ENCODE peak calls at places on chromosomes 12 and 14, in five cellular contexts. E, F, T, B and R are unnamed samples. For H3K9me3, the result is how much of the 10 kb centered on the place peaks cover.

GRCh38 chr12:3099146-3099545 is 22.0 kb downstream of the TSPAN9 start:
- DNase-seq in B (no peak), F (no peak), T (no peak), E (no peak), R (no peak)

GRCh38 chr14:94114589-94115067 is 4.1 kb downstream of the IFI27 start:
- DNase-seq in T (no peak), B (no peak), E (peak), F (peak), R (no peak)

GRCh38 chr14:21084988-21085853 is 13.2 kb downstream of the ZNF219 start:
- DNase-seq in B (no peak), F (no peak), E (no peak), T (no peak), R (no peak)

GRCh38 chr12:130161261-130162231 is 718 bp upstream of the FZD10 start:
- DNase-seq in B (peak), T (no peak), F (peak), E (peak), R (no peak)

GRCh38 chr14:90491221-90491867 is 94.5 kb downstream of the CALM1 start:
- DNase-seq in E (peak), F (peak), B (no peak), T (no peak), R (no peak)

GRCh38 chr12:119204137-119204536 is 25.4 kb downstream of the HSPB8 start:
- DNase-seq in B (no peak), T (no peak), F (no peak), E (no peak), R (no peak)

GRCh38 chr14:104770851-104771272 is 17.9 kb downstream of the SIVA1 start:
- DNase-seq in F (no peak), E (peak), B (no peak), T (no peak), R (no peak)

GRCh38 chr12:6437586-6437985 is 7.2 kb upstream of the CD27 start:
- DNase-seq in T (no peak), B (no peak), E (no peak), F (no peak), R (no peak)

GRCh38 chr14:75147423-75148071 is 20.7 kb upstream of the NEK9 start:
- DNase-seq in T (no peak), E (no peak), F (peak), B (peak), R (no peak)

GRCh38 chr12:93699271-93700141 is 22.3 kb downstream of the CRADD start:
- DNase-seq in B (no peak), T (no peak), E (peak), F (no peak), R (no peak)

GRCh38 chr14:39015964-39016577 is 87.0 kb downstream of the SEC23A start:
- DNase-seq in F (no peak), E (no peak), B (no peak), T (no peak), R (no peak)

GRCh38 chr12:31491819-31492598 is 98.9 kb downstream of the DENND5B start:
- DNase-seq in T (no peak), F (peak), B (no peak), E (peak), R (no peak)

GRCh38 chr12:64608901-64609542 is 1.3 kb upstream of the RASSF3 start:
- DNase-seq in T (peak), E (peak), B (no peak), F (no peak), R (peak)

GRCh38 chr12:65500121-65500846 is 221.8 kb downstream of the MSRB3 start:
- DNase-seq in T (no peak), B (no peak), E (no peak), F (no peak), R (no peak)

GRCh38 chr14:96479435-96480146 is 22.6 kb upstream of the PAPOLA start:
- DNase-seq in E (no peak), F (no peak), B (no peak), T (no peak), R (no peak)

GRCh38 chr14:77155083-77155482 is 13.5 kb upstream of the ZDHHC22 start:
- DNase-seq in F (no peak), E (no peak), B (no peak), T (no peak), R (no peak)

GRCh38 chr12:129102233-129102632 is 249.0 kb downstream of the GLT1D1 start:
- DNase-seq in T (no peak), E (no peak), F (no peak), B (no peak), R (no peak)

GRCh38 chr12:110001596-110001995 is 2.4 kb downstream of the ANKRD13A start:
- DNase-seq in F (no peak), B (no peak), E (no peak), T (no peak), R (no peak)

GRCh38 chr12:27572486-27573255 is 48.7 kb downstream of the PPFIBP1 start:
- DNase-seq in E (no peak), F (no peak), B (no peak), T (no peak), R (no peak)

GRCh38 chr14:65290830-65291229 is 121.7 kb upstream of the FUT8 start:
- DNase-seq in B (no peak), F (no peak), T (no peak), E (no peak), R (no peak)

GRCh38 chr14:79426103-79426755 is 785.1 kb downstream of the DIO2 start:
- DNase-seq in F (no peak), T (no peak), B (no peak), E (no peak), R (no peak)

GRCh38 chr12:52754135-52754534 is 23.0 kb downstream of the KRT76 start:
- DNase-seq in B (no peak), T (no peak), E (no peak), F (no peak), R (no peak)

GRCh38 chr14:74763803-74764531 is 851 bp downstream of the YLPM1 start:
- DNase-seq in F (no peak), B (no peak), E (peak), T (no peak), R (no peak)

GRCh38 chr12:53939141-53940108 is 794 bp downstream of the HOXC13 start:
- DNase-seq in T (no peak), E (peak), B (no peak), F (peak), R (no peak)

GRCh38 chr12:100591979-100592378 is 18.5 kb downstream of the GAS2L3 start:
- DNase-seq in E (peak), T (no peak), F (no peak), B (no peak), R (no peak)

GRCh38 chr14:30559638-30560071 is 697 bp downstream of the G2E3 start:
- DNase-seq in T (no peak), B (peak), F (no peak), E (peak), R (no peak)

GRCh38 chr12:91982946-91983345 is 162.7 kb downstream of the BTG1 start:
- DNase-seq in F (no peak), T (no peak), E (no peak), B (no peak), R (no peak)

GRCh38 chr12:122951406-122951805 is 14.9 kb downstream of the ABCB9 start:
- DNase-seq in E (no peak), F (no peak), T (no peak), B (no peak), R (no peak)

GRCh38 chr14:23324993-23325392 is 3.7 kb downstream of the PABPN1 start:
- DNase-seq in B (no peak), T (no peak), F (no peak), E (no peak), R (no peak)

GRCh38 chr14:23321572-23322547 is 603 bp downstream of the PABPN1 start:
- DNase-seq in B (peak), F (no peak), E (peak), T (peak), R (no peak)

GRCh38 chr14:23322568-23323517 is 1.6 kb downstream of the PABPN1 start:
- DNase-seq in B (no peak), E (no peak), T (no peak), F (no peak), R (no peak)

GRCh38 chr14:23324455-23324846 is 3.2 kb downstream of the PABPN1 start:
- DNase-seq in T (no peak), B (no peak), F (no peak), E (no peak), R (no peak)

GRCh38 chr14:23323838-23324454 is 2.7 kb downstream of the PABPN1 start:
- DNase-seq in B (no peak), F (no peak), E (no peak), T (no peak), R (no peak)
- H3K9me3 ChIP-seq in B (under half), F (under half), E (under half), T (under half), R (under half)

GRCh38 chr12:131371580-131372475 is 339.1 kb upstream of the SFSWAP start:
- DNase-seq in E (no peak), F (no peak), T (no peak), B (no peak), R (no peak)
- H3K9me3 ChIP-seq in E (under half), F (under half), T (under half), B (under half), R (under half)

DNA sequence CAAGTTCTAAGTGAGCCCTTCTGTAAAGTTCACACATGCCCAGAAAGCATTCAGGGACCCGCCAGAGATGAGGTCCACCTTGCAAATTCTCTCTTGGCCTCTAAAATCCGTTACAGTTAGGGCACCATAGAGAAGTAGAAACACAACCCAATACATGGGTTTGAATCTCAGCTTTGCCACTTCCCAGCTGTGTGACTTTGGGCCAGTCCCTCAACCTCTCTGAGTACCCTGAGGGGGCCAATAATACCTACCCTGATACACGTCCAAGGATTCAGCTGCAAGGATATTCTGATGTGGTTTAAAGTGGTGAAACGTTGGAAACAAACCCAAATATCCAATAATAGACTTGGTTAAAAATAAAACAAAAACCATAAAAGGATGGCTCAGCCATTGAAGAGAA is 11.7 kb downstream of the LHX5 start:
- DNase-seq in E (no peak), B (no peak), F (no peak), T (no peak), R (no peak)
- H3K9me3 ChIP-seq in E (under half), B (under half), F (under half), T (under half), R (under half)

GRCh38 chr12:34404377-34405285 is 382.3 kb downstream of the ALG10 start:
- DNase-seq in E (peak), B (no peak), T (no peak), F (peak), R (peak)

GRCh38 chr12:34406996-34407300 is 384.7 kb downstream of the ALG10 start:
- DNase-seq in B (no peak), F (peak), T (no peak), E (no peak), R (no peak)

GRCh38 chr12:34406228-34406995 is 384.1 kb downstream of the ALG10 start:
- DNase-seq in B (no peak), F (peak), T (no peak), E (peak), R (no peak)

GRCh38 chr12:34403706-34404376 is 381.5 kb downstream of the ALG10 start:
- DNase-seq in E (peak), F (no peak), T (no peak), B (no peak), R (peak)

DNA sequence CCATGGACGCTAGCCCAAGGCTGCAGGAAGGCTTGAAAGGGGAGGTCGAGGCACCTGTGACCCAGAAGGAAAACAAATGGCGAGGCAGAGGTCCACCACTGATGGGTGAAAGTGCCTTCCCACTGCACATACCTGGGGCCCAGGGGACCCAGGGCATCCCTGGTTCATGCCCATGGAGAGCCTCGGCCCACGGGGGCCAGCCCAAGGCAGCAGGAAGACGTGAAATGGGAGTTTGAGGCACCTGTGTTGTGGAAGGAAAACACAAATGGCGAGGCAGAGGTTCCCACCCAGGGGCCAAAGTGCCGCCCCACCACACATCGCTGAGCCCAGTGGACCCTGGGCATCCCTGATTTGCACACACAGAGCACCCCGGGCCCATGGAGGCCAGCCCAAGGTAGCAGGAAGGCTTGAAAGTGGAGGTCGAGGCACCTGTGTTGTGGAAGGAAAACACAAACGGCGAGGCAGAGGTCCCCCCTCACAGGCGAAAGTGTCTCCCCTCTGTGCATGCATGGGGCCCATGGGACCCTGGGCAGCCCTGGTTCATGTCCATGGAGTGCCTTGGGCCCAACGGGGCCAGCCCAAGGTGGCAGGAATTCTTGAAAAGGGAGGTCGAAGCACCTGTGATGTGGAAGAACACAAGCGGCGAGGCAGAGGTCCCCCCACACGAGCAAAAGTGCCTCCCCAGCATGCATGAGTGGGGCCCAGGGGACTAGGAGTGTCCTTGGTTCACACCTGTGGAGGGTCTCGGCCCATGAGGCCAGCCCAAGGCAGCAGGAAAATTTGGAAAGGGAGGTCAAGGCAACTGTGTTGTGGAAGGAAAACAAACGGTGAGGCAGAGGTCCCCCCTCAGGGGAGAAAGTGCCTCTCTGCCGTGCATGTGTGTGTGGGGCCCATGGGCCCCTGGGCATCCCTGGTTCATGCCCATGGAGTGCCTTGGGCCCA is 383.3 kb downstream of the ALG10 start:
- DNase-seq in B (no peak), T (no peak), F (no peak), E (peak), R (peak)
- H3K9me3 ChIP-seq in B (under half), T (under half), F (half or more), E (under half), R (under half)

DNA sequence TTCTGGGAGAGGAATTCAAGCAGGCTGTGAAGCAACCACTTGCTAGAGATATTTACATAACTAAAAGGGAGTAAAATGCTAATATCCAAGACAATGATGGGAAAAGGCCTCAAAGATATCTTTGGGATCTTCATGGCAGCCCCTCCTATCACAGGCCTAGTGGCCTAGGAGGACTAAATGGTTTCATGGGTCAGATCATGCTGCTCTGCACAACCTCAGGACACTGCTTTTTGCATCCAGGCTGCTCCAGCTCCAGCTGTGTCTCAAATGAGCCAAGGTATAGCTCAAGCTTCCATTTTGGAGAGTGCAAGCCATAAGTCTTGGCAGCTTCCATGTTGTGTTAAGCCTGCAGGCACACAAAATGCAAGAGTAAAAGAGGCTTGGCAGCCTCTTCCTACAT is 195.6 kb upstream of the SSTR1 start:
- DNase-seq in E (no peak), F (no peak), T (no peak), B (no peak), R (no peak)
- H3K9me3 ChIP-seq in E (under half), F (under half), T (under half), B (under half), R (under half)

DNA sequence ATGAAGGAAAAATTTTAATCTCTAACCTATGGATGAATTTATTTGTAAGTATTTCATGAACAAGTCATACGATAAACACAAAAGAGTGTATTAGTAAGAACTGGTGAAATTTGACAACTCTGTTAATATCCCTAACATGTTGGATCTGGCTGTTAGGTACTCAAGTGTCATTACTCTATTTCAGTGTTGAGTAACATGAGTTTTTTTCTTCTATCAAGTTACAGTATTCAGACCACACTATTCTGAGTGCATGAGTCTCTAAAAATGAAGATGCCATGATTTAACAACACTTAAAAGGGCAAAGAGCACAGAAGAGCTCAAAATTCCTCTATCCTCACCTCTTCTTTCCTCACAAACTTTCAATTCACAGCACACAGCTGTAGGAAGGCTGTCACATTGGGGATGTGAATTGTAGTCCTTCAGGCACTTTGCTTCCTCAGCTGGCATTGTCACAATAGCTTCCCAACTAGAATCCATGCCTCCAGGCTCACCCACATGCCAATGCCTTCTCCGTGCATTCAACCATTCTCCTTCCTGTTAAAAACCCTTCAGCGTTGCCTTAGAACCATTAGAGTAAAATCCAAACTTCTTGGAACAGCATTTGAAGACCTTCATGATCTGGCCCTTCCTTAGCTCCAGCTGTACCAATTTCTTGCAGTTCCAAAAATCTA is 73.7 kb upstream of the DBX2 start:
- DNase-seq in F (no peak), E (no peak), T (no peak), B (no peak), R (no peak)
- H3K9me3 ChIP-seq in F (under half), E (under half), T (under half), B (under half), R (under half)

GRCh38 chr14:32756173-32756572 is 182.5 kb upstream of the NPAS3 start:
- DNase-seq in E (no peak), T (no peak), F (no peak), B (no peak), R (no peak)
- H3K9me3 ChIP-seq in E (under half), T (under half), F (under half), B (under half), R (under half)

DNA sequence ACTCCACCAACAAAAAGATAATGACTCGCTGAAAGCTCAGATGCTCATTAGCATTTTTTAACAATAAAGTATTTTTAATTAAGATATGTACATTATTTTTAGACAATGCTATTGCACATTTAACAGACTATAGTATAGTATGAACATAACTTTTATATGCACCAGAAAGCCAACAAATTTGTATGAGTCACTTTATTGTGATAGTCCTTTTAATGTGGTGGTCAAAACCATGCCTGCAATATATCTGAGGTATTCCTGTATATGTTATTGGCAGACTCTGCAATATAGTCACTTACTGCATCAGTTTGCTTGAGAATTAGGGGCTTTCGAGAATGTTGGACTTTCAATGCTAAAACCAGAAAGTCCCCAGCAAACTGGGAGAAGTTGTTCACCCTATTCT is 51.7 kb upstream of the CCDC196 start:
- DNase-seq in F (no peak), B (no peak), E (no peak), T (no peak), R (no peak)
- H3K9me3 ChIP-seq in F (under half), B (under half), E (under half), T (under half), R (under half)

DNA sequence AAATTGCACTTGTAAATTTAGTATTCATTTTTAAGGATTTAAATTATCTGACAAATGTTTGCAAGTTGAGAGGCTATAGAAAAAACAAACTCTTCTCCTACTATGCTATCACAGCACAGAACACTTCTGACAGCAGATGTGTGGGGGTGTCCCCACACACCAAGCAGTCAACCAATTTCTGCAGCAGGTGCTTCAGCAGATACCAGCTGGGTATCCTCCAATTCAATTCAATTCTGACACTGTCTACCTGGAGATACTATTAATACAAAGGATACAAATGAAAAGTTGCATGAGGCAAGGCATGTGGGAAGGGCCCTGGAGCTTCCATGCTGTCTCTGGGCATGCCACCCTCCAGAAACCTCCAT is 35.1 kb downstream of the PCNX1 start:
- DNase-seq in E (no peak), B (no peak), F (no peak), T (no peak), R (no peak)
- H3K9me3 ChIP-seq in E (under half), B (half or more), F (under half), T (under half), R (under half)